ENCODE peak calls at places on chromosomes 11 and 22, in seven cellular contexts. C is AG04449; Q is stimulated activated CD4-positive, alpha-beta T cell treated with anti-CD3 and anti-CD28 coated beads, Interleukin-1b, Interleukin-23, amount 100 ng/mL, for 24 hours; V is T-helper 1 cell; Y is substantia nigra; R is foreskin fibroblast; W is head of caudate nucleus. I is an unnamed sample.

GRCh38 chr11:62610403-62610802 is 2.2 kb downstream of the EML3 start:
- DNase-seq in Q (no peak), Y (no peak), R (no peak), W (no peak), V (no peak), C (no peak), I (no peak)

GRCh38 chr11:10038916-10039315 is 255.1 kb downstream of the SBF2 start:
- DNase-seq in W (no peak), R (no peak), C (no peak), V (no peak), Y (no peak), Q (no peak), I (no peak)

GRCh38 chr11:85682330-85683305 is 3.4 kb downstream of the CCDC89 start:
- DNase-seq in Q (peak; percentile 57), C (no peak), R (peak; percentile 24), V (peak; percentile 22), W (peak; percentile 51), Y (peak; percentile 60), I (no peak)

GRCh38 chr11:72575533-72576170 is 98.6 kb downstream of the PDE2A start:
- DNase-seq in W (no peak), C (no peak), Q (no peak), Y (no peak), R (no peak), V (no peak), I (no peak)

GRCh38 chr11:80958414-80958813 is 1517.6 kb upstream of the TENM4 start:
- DNase-seq in W (no peak), Q (no peak), R (peak; percentile 25), V (no peak), C (peak; percentile 9), Y (no peak), I (no peak)

GRCh38 chr11:20109731-20110445 is 50.4 kb downstream of the DBX1 start:
- DNase-seq in C (no peak), W (no peak), Y (no peak), V (no peak), Q (no peak), R (peak; percentile 56), I (no peak)

GRCh38 chr22:38824587-38824986 is 19.2 kb downstream of the NPTXR start:
- DNase-seq in Q (no peak), V (no peak), W (peak; percentile 57), R (peak; percentile 60), C (no peak), Y (peak; percentile 50), I (no peak)

GRCh38 chr22:29704528-29705285 is 15.1 kb upstream of the CABP7 start:
- DNase-seq in R (no peak), C (no peak), V (no peak), Y (peak; percentile 64), Q (no peak), W (peak; percentile 71), I (peak; percentile 77)

GRCh38 chr11:61090092-61090491 is 12.2 kb upstream of the CD5 start:
- DNase-seq in Q (no peak), C (no peak), Y (no peak), W (no peak), V (no peak), R (no peak), I (no peak)

GRCh38 chr11:75945925-75946324 is 130.9 kb downstream of the UVRAG start:
- DNase-seq in Q (no peak), R (no peak), W (no peak), V (no peak), Y (no peak), C (no peak), I (no peak)

GRCh38 chr11:134543144-134544044 is 131.4 kb upstream of the B3GAT1 start:
- DNase-seq in Y (no peak), C (no peak), V (no peak), W (no peak), R (no peak), Q (no peak), I (no peak)

GRCh38 chr11:36009469-36009868 is 65.6 kb downstream of the LDLRAD3 start:
- DNase-seq in V (no peak), R (no peak), C (no peak), Q (no peak), Y (no peak), W (no peak), I (no peak)

GRCh38 chr22:45246060-45246985 is 5.6 kb upstream of the KIAA0930 start:
- DNase-seq in W (no peak), R (peak; percentile 90), Q (no peak), C (peak; percentile 97), Y (no peak), V (no peak), I (no peak)

GRCh38 chr11:37643968-37644367 is 1045.9 kb upstream of the RAG2 start:
- DNase-seq in W (no peak), Q (no peak), Y (no peak), V (no peak), R (no peak), C (no peak), I (no peak)

GRCh38 chr11:106670069-106670468 is 348.2 kb downstream of the GUCY1A2 start:
- DNase-seq in W (no peak), C (no peak), Y (no peak), Q (no peak), V (no peak), R (no peak), I (no peak)

GRCh38 chr11:134397304-134398078 is 14.6 kb downstream of the B3GAT1 start:
- DNase-seq in V (no peak), Q (no peak), W (no peak), R (no peak), Y (no peak), C (no peak), I (no peak)

GRCh38 chr11:6574816-6575715 is 28.4 kb downstream of the RRP8 start:
- DNase-seq in V (no peak), C (no peak), R (no peak), Y (no peak), Q (no peak), W (no peak), I (no peak)

GRCh38 chr11:8717876-8718753 is 35.5 kb downstream of the RPL27A start:
- DNase-seq in W (no peak), R (peak; percentile 85), Q (no peak), V (no peak), C (peak; percentile 90), Y (no peak), I (peak; percentile 23)

GRCh38 chr11:64492561-64492960 is 98.5 kb upstream of the SLC22A12 start:
- DNase-seq in C (no peak), W (no peak), V (no peak), R (no peak), Q (no peak), Y (no peak), I (no peak)

GRCh38 chr22:42887523-42888507 is 30.7 kb upstream of the ARFGAP3 start:
- DNase-seq in Y (no peak), Q (no peak), R (no peak), C (no peak), W (no peak), V (no peak), I (no peak)

GRCh38 chr22:24418786-24419479 is 8.5 kb upstream of the ADORA2A start:
- DNase-seq in Q (no peak), Y (no peak), R (no peak), W (no peak), C (no peak), V (no peak), I (no peak)

GRCh38 chr22:37735054-37735453 is 38.2 kb downstream of the TRIOBP start:
- DNase-seq in Q (no peak), R (no peak), W (peak; percentile 48), Y (peak; percentile 39), V (no peak), C (no peak), I (no peak)

GRCh38 chr11:100594320-100594719 is 92.8 kb upstream of the ARHGAP42 start:
- DNase-seq in Y (no peak), Q (no peak), R (no peak), W (no peak), C (no peak), V (no peak), I (no peak)

GRCh38 chr11:61362542-61362875 is 335 bp downstream of the TMEM138 start:
- DNase-seq in Q (no peak), R (no peak), C (no peak), W (peak; percentile 3), V (no peak), Y (no peak), I (no peak)

GRCh38 chr11:61599968-61600710 is 19.3 kb upstream of the SYT7 start:
- DNase-seq in Q (no peak), R (no peak), Y (no peak), V (no peak), W (no peak), C (no peak), I (no peak)

GRCh38 chr22:40076702-40077645 is 82.2 kb downstream of the FAM83F start:
- DNase-seq in W (no peak), C (no peak), R (peak; percentile 4), Y (no peak), Q (no peak), V (no peak), I (no peak)

GRCh38 chr22:36554101-36554500 is 25.1 kb upstream of the EIF3D start:
- DNase-seq in V (no peak), W (no peak), R (no peak), Q (no peak), Y (no peak), C (no peak), I (no peak)

GRCh38 chr22:46293591-46294260 is 2.9 kb upstream of the GTSE1 start:
- DNase-seq in Y (no peak), C (peak; percentile 21), Q (no peak), V (no peak), W (peak; percentile 70), R (peak; percentile 86), I (peak; percentile 38)

GRCh38 chr11:59614277-59615131 is 1.1 kb downstream of the OSBP start:
- DNase-seq in C (no peak), R (no peak), W (no peak), Q (no peak), V (no peak), Y (no peak), I (no peak)